ENCODE peak calls at places on chromosomes 4 and X, in seven cellular contexts. P is lung; I is CD4-positive, CD25-positive, alpha-beta regulatory T cell; C is breast epithelium; U is CD4-positive, alpha-beta memory T cell; A is IMR-90; Q is gastrocnemius medialis. H is an unnamed sample.

GRCh38 chr4:183444953-183445543 is 612 bp downstream of the CDKN2AIP start:
- DNase-seq in P (peak; percentile 41), I (peak; percentile 72), C (no peak), U (no peak), A (no peak), Q (peak; percentile 2), H (peak; percentile 27)

GRCh38 chr4:67288964-67289363 is 256.3 kb downstream of the CENPC start:
- DNase-seq in P (no peak), I (peak; percentile 3), C (no peak), U (no peak), A (no peak), Q (no peak), H (no peak)

GRCh38 chr4:32560306-32560705 is 1840.1 kb downstream of the PCDH7 start:
- DNase-seq in P (peak; percentile 45), I (no peak), C (no peak), U (no peak), A (no peak), Q (no peak), H (no peak)

GRCh38 chr4:27149541-27150212 is 289.0 kb downstream of the STIM2 start:
- DNase-seq in P (no peak), I (no peak), C (no peak), U (no peak), A (peak; percentile 37), Q (no peak), H (no peak)

GRCh38 chrX:24357101-24357500 is 3.3 kb upstream of the SUPT20HL1 start:
- DNase-seq in P (no peak), I (no peak), C (no peak), U (no peak), A (peak; percentile 21), Q (no peak), H (no peak)

GRCh38 chrX:16946971-16947562 is 609 bp downstream of the REPS2 start:
- DNase-seq in P (peak; percentile 36), I (no peak), C (no peak), U (peak; percentile 14), A (no peak), Q (no peak), H (no peak)

GRCh38 chrX:154599531-154599930 is 14.6 kb downstream of the CTAG1A start:
- DNase-seq in P (no peak), I (no peak), C (no peak), U (no peak), A (no peak), Q (no peak), H (no peak)

GRCh38 chrX:153606503-153606902 is 7.6 kb upstream of the CCNQ start:
- DNase-seq in P (no peak), I (no peak), C (no peak), U (no peak), A (no peak), Q (no peak), H (no peak)

GRCh38 chr4:164252286-164252685 is 501.6 kb upstream of the SMIM31 start:
- DNase-seq in P (no peak), I (no peak), C (no peak), U (no peak), A (no peak), Q (no peak), H (no peak)

GRCh38 chrX:49263631-49264030 is 879 bp downstream of the FOXP3 start:
- DNase-seq in P (no peak), I (peak; percentile 64), C (no peak), U (no peak), A (no peak), Q (no peak), H (no peak)

GRCh38 chr4:146952896-146953295 is 7.2 kb upstream of the TTC29 start:
- DNase-seq in P (no peak), I (no peak), C (no peak), U (no peak), A (no peak), Q (no peak), H (no peak)

GRCh38 chr4:7727727-7728126 is 211.9 kb downstream of the AFAP1 start:
- DNase-seq in P (no peak), I (no peak), C (no peak), U (no peak), A (no peak), Q (no peak), H (no peak)

GRCh38 chr4:164856396-164856795 is 20.6 kb upstream of the APELA start:
- DNase-seq in P (no peak), I (no peak), C (no peak), U (no peak), A (no peak), Q (no peak), H (no peak)

GRCh38 chr4:25916870-25917269 is 2.9 kb downstream of the SMIM20 start:
- DNase-seq in P (no peak), I (no peak), C (no peak), U (no peak), A (no peak), Q (no peak), H (no peak)

GRCh38 chrX:154813801-154814200 is 8.5 kb upstream of the MPP1 start:
- DNase-seq in P (no peak), I (no peak), C (no peak), U (no peak), A (no peak), Q (no peak), H (no peak)

GRCh38 chr4:4694296-4694772 is 152.5 kb upstream of the STX18 start:
- DNase-seq in P (no peak), I (no peak), C (no peak), U (no peak), A (peak; percentile 23), Q (no peak), H (peak; percentile 30)

GRCh38 chrX:40062525-40063193 is 35.1 kb downstream of the BCOR start:
- DNase-seq in P (no peak), I (no peak), C (no peak), U (no peak), A (no peak), Q (no peak), H (no peak)
- H3K36me3 ChIP-seq in P (peaks cover 26% of the 10 kb centered on the region), I (peaks cover 44% of the 10 kb centered on the region), C (no peaks in the 10 kb centered on the region), U (peaks cover 33% of the 10 kb centered on the region), A (peaks cover 26% of the 10 kb centered on the region), Q (no peaks in the 10 kb centered on the region), H (no peaks in the 10 kb centered on the region)

DNA sequence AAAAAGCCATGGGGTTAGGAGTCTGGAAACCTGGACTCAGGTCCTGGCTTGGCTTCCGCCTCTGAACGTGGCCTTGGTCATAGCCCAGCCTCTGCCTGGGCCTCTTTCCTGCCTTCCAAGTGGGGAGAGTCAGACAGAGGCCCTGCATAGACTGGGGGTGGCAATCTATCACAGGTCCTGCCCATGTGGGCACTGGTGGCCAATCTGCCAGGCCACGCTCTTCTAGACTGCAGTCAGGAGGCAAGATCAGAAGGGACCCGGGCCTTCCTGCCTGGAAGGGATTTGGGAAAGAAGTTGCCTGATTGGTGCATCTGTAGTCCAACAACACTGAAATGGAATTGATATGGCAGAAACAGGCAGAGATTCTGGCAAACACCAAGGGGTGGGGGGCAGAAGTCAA is 46.1 kb downstream of the CNGA2 start:
- DNase-seq in P (no peak), I (no peak), C (no peak), U (no peak), A (no peak), Q (no peak), H (no peak)
- H3K9me3 ChIP-seq in P (peaks cover 3% of the 10 kb centered on the region), I (no peaks in the 10 kb centered on the region), C (no peaks in the 10 kb centered on the region), U (no peaks in the 10 kb centered on the region), A (peaks cover 7% of the 10 kb centered on the region), Q (no peaks in the 10 kb centered on the region), H (no peaks in the 10 kb centered on the region)

GRCh38 chrX:131739823-131740222 is 195.9 kb downstream of the OR13H1 start:
- DNase-seq in P (no peak), I (no peak), C (no peak), U (no peak), A (no peak), Q (no peak), H (no peak)

GRCh38 chrX:131746491-131746968 is 202.7 kb downstream of the OR13H1 start:
- DNase-seq in P (peak; percentile 85), I (peak; percentile 90), C (no peak), U (peak; percentile 85), A (peak; percentile 86), Q (no peak), H (peak; percentile 13)

GRCh38 chrX:131745942-131746489 is 202.1 kb downstream of the OR13H1 start:
- DNase-seq in P (no peak), I (no peak), C (no peak), U (no peak), A (no peak), Q (no peak), H (no peak)

GRCh38 chrX:131741103-131741581 is 197.3 kb downstream of the OR13H1 start:
- DNase-seq in P (peak; percentile 85), I (peak; percentile 82), C (no peak), U (peak; percentile 88), A (peak; percentile 81), Q (no peak), H (no peak)
- H3K4me3 ChIP-seq in P (peak overlapping the region; percentile 27), I (peak overlapping the region; percentile 37), C (no peak overlapping the region), U (no peak overlapping the region), A (peak overlapping the region; percentile 58), Q (no peak overlapping the region), H (peak overlapping the region; percentile 35)

GRCh38 chr4:53436251-53436650 is 58.8 kb downstream of the FIP1L1 start:
- DNase-seq in P (no peak), I (no peak), C (no peak), U (no peak), A (no peak), Q (no peak), H (no peak)

GRCh38 chr4:53432528-53433424 is 55.3 kb downstream of the FIP1L1 start:
- DNase-seq in P (no peak), I (peak; percentile 21), C (no peak), U (no peak), A (no peak), Q (no peak), H (no peak)

DNA sequence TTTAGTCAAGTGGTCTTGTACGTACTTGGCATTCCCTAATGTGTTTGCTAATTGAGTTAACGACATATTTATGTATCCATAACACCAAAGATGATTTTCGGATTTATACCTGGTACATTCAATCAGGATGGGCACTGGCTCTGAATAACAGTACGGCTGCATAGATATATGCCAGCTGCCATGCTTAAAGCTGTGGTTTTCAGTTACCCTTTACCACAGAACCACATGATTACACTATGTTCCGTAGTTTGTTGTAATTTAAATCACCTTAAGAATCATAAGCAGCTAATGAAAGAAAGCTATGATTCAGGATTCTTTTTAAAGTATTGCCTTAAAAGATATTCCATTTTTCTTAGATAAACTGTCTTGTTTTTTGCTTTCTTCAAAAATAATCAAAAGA is 53.6 kb downstream of the FIP1L1 start:
- DNase-seq in P (no peak), I (peak; percentile 37), C (no peak), U (peak; percentile 12), A (no peak), Q (no peak), H (no peak)
- H3K36me3 ChIP-seq in P (peaks cover 11% of the 10 kb centered on the region), I (peaks cover 65% of the 10 kb centered on the region), C (no peaks in the 10 kb centered on the region), U (peaks cover 25% of the 10 kb centered on the region), A (peaks cover 24% of the 10 kb centered on the region), Q (no peaks in the 10 kb centered on the region), H (no peaks in the 10 kb centered on the region)

DNA sequence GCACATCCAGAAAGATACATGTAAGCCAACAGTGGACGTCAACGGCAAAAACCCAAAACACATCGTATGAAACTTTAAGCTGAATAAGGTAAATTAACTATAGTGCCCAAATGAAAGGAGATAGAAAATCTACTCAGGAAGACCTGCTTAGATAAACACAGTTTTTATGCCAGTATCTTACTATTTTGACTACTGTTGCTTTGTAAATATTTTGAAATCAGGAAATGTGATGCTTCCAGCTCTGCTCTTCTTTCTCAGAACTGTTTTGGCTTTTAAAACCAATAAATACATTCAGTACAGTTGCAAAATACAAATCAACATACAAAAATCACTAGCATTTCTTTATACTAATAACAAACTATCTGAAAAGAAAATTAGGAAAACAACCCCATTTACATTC is 83.8 kb downstream of the SMARCA5 start:
- DNase-seq in P (no peak), I (no peak), C (no peak), U (no peak), A (no peak), Q (no peak), H (no peak)
- H3K9me3 ChIP-seq in P (no peaks in the 10 kb centered on the region), I (no peaks in the 10 kb centered on the region), C (no peaks in the 10 kb centered on the region), U (no peaks in the 10 kb centered on the region), A (no peaks in the 10 kb centered on the region), Q (no peaks in the 10 kb centered on the region), H (no peaks in the 10 kb centered on the region)

H was measured in heart right ventricle.